ENCODE peak calls at places on chromosomes 1 and 21, in eight cellular contexts. V is H9, Y is neural progenitor cell, B is Karpas-422, K is keratinocyte, Z is GM23248, A is endothelial cell of umbilical vein, H is PC-3. G is an unnamed sample.

GRCh38 chr21:15004721-15005370 is 60.0 kb downstream of the NRIP1 start:
- DNase-seq in B (no peak), K (no peak), Y (no peak), H (no peak), V (no peak), Z (peak; percentile 67), A (no peak), G (peak; percentile 77)

GRCh38 chr1:164950453-164951052 is 391.6 kb downstream of the PBX1 start:
- DNase-seq in K (no peak), V (no peak), A (no peak), H (no peak), B (no peak), Z (no peak), Y (no peak), G (no peak)

GRCh38 chr1:108852541-108852940 is 4.4 kb downstream of the AKNAD1 start:
- DNase-seq in V (no peak), Z (peak; percentile 20), Y (no peak), K (no peak), H (no peak), B (no peak), A (peak; percentile 39), G (no peak)

GRCh38 chr21:37006521-37007291 is at the start of gene RIPPLY3:
- DNase-seq in Y (peak; percentile 66), Z (peak; percentile 44), B (no peak), K (no peak), V (peak; percentile 56), H (peak; percentile 45), A (no peak), G (no peak)

GRCh38 chr1:101311146-101311892 is 74.5 kb downstream of the S1PR1 start:
- DNase-seq in Z (no peak), A (no peak), H (no peak), K (no peak), Y (no peak), V (no peak), B (no peak), G (no peak)

GRCh38 chr1:158003409-158003805 is 10.0 kb downstream of the KIRREL1 start:
- DNase-seq in B (no peak), A (no peak), Z (peak; percentile 79), H (no peak), Y (no peak), V (no peak), K (no peak), G (no peak)

GRCh38 chr1:161071886-161072371 is 2.2 kb upstream of the ARHGAP30 start:
- DNase-seq in Z (peak; percentile 79), H (peak; percentile 70), V (peak; percentile 77), B (peak; percentile 78), A (no peak), Y (peak; percentile 80), K (no peak), G (peak; percentile 19)

GRCh38 chr1:180155202-180155682 is 573 bp downstream of the QSOX1 start:
- DNase-seq in A (peak; percentile 24), Z (peak; percentile 59), K (no peak), H (no peak), B (no peak), V (no peak), Y (peak; percentile 37), G (no peak)

GRCh38 chr1:224358288-224358687 is 1.6 kb downstream of the CNIH4 start:
- DNase-seq in K (no peak), Z (no peak), V (no peak), B (no peak), Y (no peak), H (no peak), A (no peak), G (no peak)

GRCh38 chr1:201026234-201026633 is 2.7 kb upstream of the KIF21B start:
- DNase-seq in Z (no peak), K (no peak), Y (no peak), B (no peak), H (no peak), V (no peak), A (no peak), G (no peak)

GRCh38 chr21:17436626-17437111 is 76.2 kb upstream of the CXADR start:
- DNase-seq in H (no peak), Z (no peak), A (no peak), K (no peak), V (no peak), Y (peak; percentile 51), B (no peak), G (no peak)

GRCh38 chr1:212680691-212681090 is 18.9 kb downstream of the BATF3 start:
- DNase-seq in Z (no peak), K (no peak), B (no peak), A (no peak), Y (no peak), V (no peak), H (no peak), G (no peak)

GRCh38 chr21:27268290-27268689 is 301.4 kb upstream of the ADAMTS5 start:
- DNase-seq in B (no peak), V (no peak), Y (no peak), H (no peak), K (no peak), A (no peak), Z (peak; percentile 65), G (peak; percentile 62)

GRCh38 chr1:30966690-30967369 is 58.3 kb upstream of the SDC3 start:
- DNase-seq in B (no peak), H (peak; percentile 38), A (peak; percentile 88), K (peak; percentile 15), V (no peak), Z (peak; percentile 73), Y (no peak), G (peak; percentile 86)

GRCh38 chr21:42737969-42738590 is 84.7 kb downstream of the PDE9A start:
- DNase-seq in V (no peak), H (no peak), K (no peak), A (peak; percentile 25), Z (no peak), Y (no peak), B (no peak), G (no peak)

GRCh38 chr1:201988593-201988992 is 6.1 kb downstream of the RNPEP start:
- DNase-seq in K (no peak), Z (no peak), H (no peak), Y (no peak), V (no peak), A (no peak), B (no peak), G (no peak)

GRCh38 chr1:89451011-89451410 is 73.6 kb upstream of the LRRC8B start:
- DNase-seq in A (no peak), K (no peak), H (peak; percentile 22), B (no peak), Y (no peak), Z (peak; percentile 51), V (no peak), G (no peak)

GRCh38 chr1:162702628-162703027 is 70.4 kb downstream of the DDR2 start:
- DNase-seq in Y (no peak), B (no peak), A (no peak), Z (no peak), K (no peak), H (no peak), V (no peak), G (no peak)
- H3K79me2 ChIP-seq in Y (no peaks in the 10 kb centered on the region), B (no peaks in the 10 kb centered on the region), A (no peaks in the 10 kb centered on the region), Z (peaks cover 100% of the 10 kb centered on the region), K (no peaks in the 10 kb centered on the region), H (no peaks in the 10 kb centered on the region), V (no peaks in the 10 kb centered on the region), G (peaks cover 89% of the 10 kb centered on the region)

GRCh38 chr21:23886828-23887708 is 1720.2 kb downstream of the MRPL39 start:
- DNase-seq in V (no peak), K (no peak), Y (no peak), Z (no peak), A (no peak), H (no peak), B (no peak), G (no peak)
- H2AFZ ChIP-seq in V (no peak overlapping the region), K (no peak overlapping the region), Y (no peak overlapping the region), Z (no peak overlapping the region), A (no peak overlapping the region), H (no peak overlapping the region), B (no peak overlapping the region), G (no peak overlapping the region)

GRCh38 chr1:172834609-172835008 is 175.7 kb downstream of the FASLG start:
- DNase-seq in B (peak; percentile 6), H (no peak), Z (no peak), Y (no peak), V (no peak), K (no peak), A (no peak), G (no peak)

GRCh38 chr1:172837816-172838680 is 179.1 kb downstream of the FASLG start:
- DNase-seq in B (peak; percentile 25), A (no peak), K (peak; percentile 78), H (peak; percentile 100), Y (no peak), Z (peak; percentile 65), V (no peak), G (no peak)

GRCh38 chr1:172833956-172834355 is 175.1 kb downstream of the FASLG start:
- DNase-seq in A (no peak), Z (peak; percentile 53), Y (no peak), B (no peak), H (no peak), V (no peak), K (no peak), G (no peak)

GRCh38 chr1:172838681-172839313 is 179.9 kb downstream of the FASLG start:
- DNase-seq in A (no peak), B (no peak), Z (no peak), V (no peak), H (peak; percentile 66), Y (no peak), K (no peak), G (no peak)

DNA sequence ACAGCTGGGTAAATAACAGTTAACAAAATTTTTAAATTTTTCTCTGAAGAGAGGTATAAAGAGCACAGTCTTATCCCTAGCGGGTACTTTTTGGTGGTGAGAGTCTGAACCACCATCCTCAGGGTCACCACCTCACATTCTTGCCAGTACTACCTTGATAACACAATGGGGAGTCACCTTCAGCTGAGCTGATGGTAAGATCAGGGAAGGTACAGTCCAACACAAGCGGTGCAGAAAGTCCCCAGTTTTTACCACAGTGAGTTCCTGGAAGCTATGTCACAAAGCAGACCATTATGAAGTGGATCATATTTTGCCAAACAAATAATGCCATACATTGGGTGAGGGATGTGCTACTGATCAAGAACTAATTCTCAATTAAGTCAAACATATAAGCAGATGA is 176.9 kb downstream of the FASLG start:
- DNase-seq in Y (no peak), Z (no peak), B (peak; percentile 35), A (no peak), K (no peak), H (no peak), V (no peak), G (no peak)
- H3K4me2 ChIP-seq in Y (no peak overlapping the region), Z (no peak overlapping the region), B (no peak overlapping the region), A (no peak overlapping the region), K (no peak overlapping the region), H (no peak overlapping the region), V (no peak overlapping the region), G (no peak overlapping the region)

DNA sequence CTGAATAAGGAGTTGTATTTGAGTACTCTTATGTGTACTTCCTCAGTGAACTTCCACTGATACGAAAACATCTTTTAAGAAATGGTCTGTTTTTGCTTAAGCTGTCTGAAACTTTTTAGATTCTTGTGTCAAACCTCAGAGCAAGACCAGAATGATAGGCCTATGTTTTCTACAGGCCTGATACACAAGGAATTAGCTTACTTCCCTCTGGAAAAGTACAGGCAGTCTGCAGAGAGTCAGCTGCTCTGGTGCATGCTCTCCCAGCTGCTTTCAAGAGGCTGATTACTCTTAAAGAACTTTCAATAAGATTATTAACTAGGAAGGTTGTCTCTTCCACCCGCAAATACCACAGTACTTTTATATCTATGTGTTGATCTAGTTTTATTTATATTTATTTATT is 9.5 kb downstream of the SNX27 start:
- DNase-seq in H (no peak), B (no peak), K (no peak), Z (no peak), V (no peak), A (no peak), Y (no peak), G (no peak)
- H3K79me2 ChIP-seq in H (peaks cover 74% of the 10 kb centered on the region), B (peaks cover 92% of the 10 kb centered on the region), K (peaks cover 23% of the 10 kb centered on the region), Z (peaks cover 95% of the 10 kb centered on the region), V (peaks cover 6% of the 10 kb centered on the region), A (peaks cover 21% of the 10 kb centered on the region), Y (peaks cover 100% of the 10 kb centered on the region), G (peaks cover 10% of the 10 kb centered on the region)